ENCODE peak calls at places on chromosome 21, in four cellular contexts. One of them, this sample, is unnamed.
A peak's percentile ranks its signal among the peaks of the same experiment; 100 is the strongest.

GRCh38 chr21:32329331-32329730 is 30.7 kb downstream of the MRAP start:
- DNase-seq in H1: no peak
- DNase-seq in HepG2: no peak
- DNase-seq in K562: no peak
- DNase-seq in this sample: no peak

GRCh38 chr21:34988625-34989024 is 60.5 kb downstream of the RUNX1 start:
- DNase-seq in H1: no peak
- DNase-seq in HepG2: no peak
- DNase-seq in K562: peak; percentile 35
- DNase-seq in this sample: no peak

GRCh38 chr21:31429500-31429899 is 85.4 kb upstream of the TIAM1 start:
- DNase-seq in H1: no peak
- DNase-seq in HepG2: no peak
- DNase-seq in K562: no peak
- DNase-seq in this sample: no peak

GRCh38 chr21:37753122-37753599 is 163.1 kb downstream of the KCNJ6 start:
- DNase-seq in H1: no peak
- DNase-seq in HepG2: no peak
- DNase-seq in K562: no peak
- DNase-seq in this sample: no peak

GRCh38 chr21:27831821-27832569 is 865.1 kb upstream of the ADAMTS5 start:
- DNase-seq in H1: no peak
- DNase-seq in HepG2: no peak
- DNase-seq in K562: no peak
- DNase-seq in this sample: no peak

GRCh38 chr21:46551636-46552241 is 53.1 kb downstream of the S100B start:
- DNase-seq in H1: peak; percentile 44
- DNase-seq in HepG2: no peak
- DNase-seq in K562: no peak
- DNase-seq in this sample: no peak

GRCh38 chr21:38661296-38662223 is 144.2 kb upstream of the ETS2 start:
- DNase-seq in H1: peak; percentile 68
- DNase-seq in HepG2: no peak
- DNase-seq in K562: no peak
- DNase-seq in this sample: no peak

GRCh38 chr21:16911166-16911607 is 601.7 kb upstream of the CXADR start:
- DNase-seq in H1: no peak
- DNase-seq in HepG2: no peak
- DNase-seq in K562: no peak
- DNase-seq in this sample: no peak

GRCh38 chr21:25638634-25639166 is 358 bp upstream of the JAM2 start:
- DNase-seq in H1: no peak
- DNase-seq in HepG2: no peak
- DNase-seq in K562: no peak
- DNase-seq in this sample: no peak
- TF ChIP-seq POLR2AphosphoS5 in H1: no peak
- TF ChIP-seq POLR2AphosphoS5 in HepG2: no peak
- TF ChIP-seq POLR2AphosphoS5 in K562: no peak
- TF ChIP-seq POLR2AphosphoS5 in this sample: no peak

GRCh38 chr21:45203983-45204382 is 83.7 kb downstream of the POFUT2 start:
- DNase-seq in H1: no peak
- DNase-seq in HepG2: no peak
- DNase-seq in K562: no peak
- DNase-seq in this sample: no peak

GRCh38 chr21:45202889-45203288 is 84.8 kb downstream of the POFUT2 start:
- DNase-seq in H1: no peak
- DNase-seq in HepG2: no peak
- DNase-seq in K562: no peak
- DNase-seq in this sample: no peak

GRCh38 chr21:45202344-45202743 is 85.4 kb downstream of the POFUT2 start:
- DNase-seq in H1: no peak
- DNase-seq in HepG2: no peak
- DNase-seq in K562: no peak
- DNase-seq in this sample: no peak

GRCh38 chr21:45207839-45208626 is 79.7 kb downstream of the POFUT2 start:
- DNase-seq in H1: no peak
- DNase-seq in HepG2: no peak
- DNase-seq in K562: no peak
- DNase-seq in this sample: no peak

GRCh38 chr21:45204395-45204794 is 83.3 kb downstream of the POFUT2 start:
- DNase-seq in H1: no peak
- DNase-seq in HepG2: no peak
- DNase-seq in K562: no peak
- DNase-seq in this sample: no peak
- TF ChIP-seq TAF1 in H1: no peak
- TF ChIP-seq TAF1 in HepG2: no peak
- TF ChIP-seq TAF1 in K562: no peak
- TF ChIP-seq TAF1 in this sample: no peak

GRCh38 chr21:42172596-42173483 is 46.1 kb upstream of the ABCG1 start:
- DNase-seq in H1: no peak
- DNase-seq in HepG2: no peak
- DNase-seq in K562: no peak
- DNase-seq in this sample: no peak

GRCh38 chr21:42169758-42170157 is 49.2 kb upstream of the ABCG1 start:
- DNase-seq in H1: no peak
- DNase-seq in HepG2: no peak
- DNase-seq in K562: no peak
- DNase-seq in this sample: no peak

GRCh38 chr21:42175110-42175710 is 43.7 kb upstream of the ABCG1 start:
- DNase-seq in H1: no peak
- DNase-seq in HepG2: no peak
- DNase-seq in K562: no peak
- DNase-seq in this sample: no peak

GRCh38 chr21:42174173-42174572 is 44.8 kb upstream of the ABCG1 start:
- DNase-seq in H1: no peak
- DNase-seq in HepG2: no peak
- DNase-seq in K562: peak; percentile 85
- DNase-seq in this sample: no peak

GRCh38 chr21:42171091-42172053 is 47.6 kb upstream of the ABCG1 start:
- DNase-seq in H1: no peak
- DNase-seq in HepG2: no peak
- DNase-seq in K562: no peak
- DNase-seq in this sample: no peak
- TF ChIP-seq POLR2AphosphoS5 in H1: no peak
- TF ChIP-seq POLR2AphosphoS5 in HepG2: no peak
- TF ChIP-seq POLR2AphosphoS5 in K562: no peak
- TF ChIP-seq POLR2AphosphoS5 in this sample: no peak

GRCh38 chr21:14548751-14549150 is 2.6 kb upstream of the SAMSN1 start:
- DNase-seq in H1: no peak
- DNase-seq in HepG2: no peak
- DNase-seq in K562: no peak
- DNase-seq in this sample: no peak
- TF ChIP-seq TAF1 in H1: no peak
- TF ChIP-seq TAF1 in HepG2: no peak
- TF ChIP-seq TAF1 in K562: no peak
- TF ChIP-seq TAF1 in this sample: no peak

This sample was measured in GM12892.